ENCODE peak calls at places on chromosomes 5 and 9, in eight cellular contexts. R, L, S, G, M, Y, U and O are unnamed samples.

GRCh38 chr9:21754741-21755140 is 47.7 kb upstream of the MTAP start:
- DNase-seq in R (no peak), L (no peak), S (no peak), G (no peak), M (no peak), Y (no peak), U (no peak), O (no peak)

GRCh38 chr5:149488645-149489306 is 62.5 kb downstream of the CSNK1A1 start:
- DNase-seq in R (no peak), L (no peak), S (no peak), G (no peak), M (no peak), Y (no peak), U (no peak), O (no peak)

GRCh38 chr5:14118551-14119320 is 24.4 kb upstream of the TRIO start:
- DNase-seq in R (no peak), L (no peak), S (no peak), G (no peak), M (peak), Y (no peak), U (no peak), O (no peak)

GRCh38 chr9:121678501-121679022 is 27.1 kb downstream of the DAB2IP start:
- DNase-seq in R (no peak), L (no peak), S (no peak), G (no peak), M (no peak), Y (no peak), U (no peak), O (no peak)

GRCh38 chr5:150616024-150616470 is 24.4 kb upstream of the SYNPO start:
- DNase-seq in R (no peak), L (peak), S (no peak), G (no peak), M (peak), Y (no peak), U (peak), O (no peak)

GRCh38 chr9:86115886-86116285 is 16.5 kb upstream of the GOLM1 start:
- DNase-seq in R (no peak), L (no peak), S (no peak), G (no peak), M (no peak), Y (no peak), U (no peak), O (no peak)

GRCh38 chr5:9545959-9546851 is at the start of gene SEMA5A:
- DNase-seq in R (no peak), L (peak), S (peak), G (no peak), M (peak), Y (peak), U (peak), O (peak)

GRCh38 chr5:80275347-80275746 is 19.5 kb upstream of the SERINC5 start:
- DNase-seq in R (no peak), L (peak), S (peak), G (peak), M (no peak), Y (no peak), U (no peak), O (peak)

GRCh38 chr5:135594416-135594960 is 15.7 kb upstream of the CXCL14 start:
- DNase-seq in R (no peak), L (no peak), S (no peak), G (no peak), M (no peak), Y (no peak), U (no peak), O (no peak)

GRCh38 chr5:953535-954449 is 54.8 kb upstream of the NKD2 start:
- DNase-seq in R (no peak), L (peak), S (no peak), G (no peak), M (no peak), Y (no peak), U (no peak), O (no peak)

GRCh38 chr9:136093331-136093986 is 1.6 kb downstream of the NACC2 start:
- DNase-seq in R (no peak), L (peak), S (peak), G (no peak), M (peak), Y (no peak), U (no peak), O (no peak)

GRCh38 chr5:42583322-42583721 is 160.1 kb downstream of the GHR start:
- DNase-seq in R (peak), L (peak), S (peak), G (peak), M (peak), Y (peak), U (peak), O (peak)

DNA sequence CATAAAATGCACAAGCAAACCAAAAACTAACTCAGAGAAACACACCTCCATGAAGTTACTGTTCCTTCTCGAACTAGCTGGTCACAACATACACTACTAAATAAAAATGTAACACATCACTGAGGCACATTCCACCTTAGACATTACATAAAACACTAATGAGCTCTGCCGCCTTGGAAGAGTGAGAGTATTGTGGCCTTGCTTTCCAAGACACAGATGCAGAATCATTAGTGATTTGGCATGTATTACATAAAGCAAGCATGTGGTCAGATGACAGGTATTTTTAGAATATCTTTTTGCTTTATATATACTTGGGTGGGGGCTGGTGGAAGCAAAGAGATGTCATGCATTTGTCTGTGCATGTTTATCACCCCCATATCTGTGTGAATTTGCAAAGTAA is 213.7 kb downstream of the MEF2C start:
- DNase-seq in R (no peak), L (no peak), S (no peak), G (no peak), M (no peak), Y (no peak), U (no peak), O (no peak)
- H3K27ac ChIP-seq in R (no peak), L (no peak), S (no peak), G (no peak), M (no peak), Y (no peak), U (no peak), O (no peak)

GRCh38 chr9:126228779-126229444 is 97.7 kb upstream of the MVB12B start:
- DNase-seq in R (peak), L (peak), S (peak), G (peak), M (peak), Y (peak), U (peak), O (peak)
- H3K27ac ChIP-seq in R (no peak), L (no peak), S (no peak), G (no peak), M (no peak), Y (no peak), U (no peak), O (no peak)

GRCh38 chr9:1098551-1098950 is 48.4 kb downstream of the DMRT2 start:
- DNase-seq in R (no peak), L (no peak), S (no peak), G (no peak), M (no peak), Y (no peak), U (no peak), O (no peak)

GRCh38 chr9:1096155-1096964 is 46.2 kb downstream of the DMRT2 start:
- DNase-seq in R (no peak), L (no peak), S (no peak), G (no peak), M (no peak), Y (no peak), U (no peak), O (no peak)

GRCh38 chr9:1102010-1102712 is 52.0 kb downstream of the DMRT2 start:
- DNase-seq in R (no peak), L (no peak), S (no peak), G (peak), M (no peak), Y (no peak), U (no peak), O (no peak)

GRCh38 chr9:1100945-1101344 is 50.8 kb downstream of the DMRT2 start:
- DNase-seq in R (no peak), L (peak), S (no peak), G (peak), M (peak), Y (peak), U (peak), O (no peak)

DNA sequence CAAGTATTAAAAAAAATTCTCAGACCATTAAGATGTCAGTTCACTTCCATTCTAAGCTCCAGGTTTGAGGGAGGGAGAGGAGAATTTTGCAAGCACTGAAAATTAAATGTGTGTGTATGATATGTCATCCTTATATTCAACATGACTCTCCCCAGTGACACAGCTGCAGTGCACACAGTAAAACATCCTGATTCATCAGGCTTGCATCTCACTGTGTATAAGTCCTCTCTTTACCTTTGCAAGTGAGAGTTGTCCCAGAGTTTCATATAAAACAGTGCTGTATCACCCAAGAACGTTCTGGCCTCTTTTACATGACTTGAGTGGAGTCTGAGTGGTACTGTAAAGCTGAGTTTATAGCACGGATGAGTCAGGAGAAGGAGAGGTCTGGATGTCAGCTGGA is 50.0 kb downstream of the DMRT2 start:
- DNase-seq in R (no peak), L (no peak), S (no peak), G (no peak), M (no peak), Y (no peak), U (no peak), O (no peak)
- H3K27ac ChIP-seq in R (no peak), L (no peak), S (no peak), G (no peak), M (no peak), Y (no peak), U (no peak), O (no peak)

GRCh38 chr5:78971998-78972397 is 13.1 kb downstream of the ARSB start:
- DNase-seq in R (no peak), L (no peak), S (no peak), G (no peak), M (no peak), Y (no peak), U (no peak), O (no peak)

GRCh38 chr5:78979117-78979742 is 5.9 kb downstream of the ARSB start:
- DNase-seq in R (no peak), L (no peak), S (no peak), G (no peak), M (no peak), Y (no peak), U (no peak), O (no peak)

GRCh38 chr5:78972654-78973428 is 12.3 kb downstream of the ARSB start:
- DNase-seq in R (no peak), L (peak), S (peak), G (no peak), M (no peak), Y (peak), U (no peak), O (no peak)

GRCh38 chr5:78975035-78975434 is 10.1 kb downstream of the ARSB start:
- DNase-seq in R (no peak), L (no peak), S (no peak), G (no peak), M (no peak), Y (no peak), U (no peak), O (no peak)

GRCh38 chr5:78974011-78974410 is 11.1 kb downstream of the ARSB start:
- DNase-seq in R (no peak), L (peak), S (no peak), G (no peak), M (no peak), Y (no peak), U (no peak), O (no peak)
- H3K27ac ChIP-seq in R (no peak), L (peak), S (peak), G (no peak), M (no peak), Y (no peak), U (no peak), O (no peak)

GRCh38 chr9:99235069-99235468 is 13.0 kb downstream of the SEC61B start:
- DNase-seq in R (no peak), L (no peak), S (no peak), G (no peak), M (no peak), Y (no peak), U (no peak), O (no peak)
- H3K27ac ChIP-seq in R (no peak), L (no peak), S (no peak), G (peak), M (no peak), Y (no peak), U (no peak), O (no peak)

DNA sequence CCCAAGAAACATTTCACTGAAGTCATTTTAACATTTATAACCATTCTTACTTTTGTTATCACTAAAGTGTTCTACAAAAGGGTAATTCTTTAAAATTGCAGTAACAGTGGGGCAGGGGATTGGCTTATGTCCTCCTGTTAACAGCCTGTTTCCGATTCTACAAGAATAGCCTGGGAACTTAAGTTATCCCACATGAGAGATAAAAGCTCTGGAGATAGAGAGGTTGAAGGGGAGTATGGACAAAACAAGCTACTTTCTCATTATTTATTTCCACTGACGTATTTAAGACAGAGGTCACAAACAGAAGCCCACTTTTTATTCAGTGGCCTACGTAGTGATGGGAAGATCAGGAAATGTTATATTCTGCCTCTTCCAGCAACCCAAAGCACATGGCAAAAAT is 98.7 kb downstream of the EPB41L4A start:
- DNase-seq in R (no peak), L (no peak), S (no peak), G (no peak), M (no peak), Y (no peak), U (no peak), O (no peak)
- H3K27ac ChIP-seq in R (no peak), L (no peak), S (no peak), G (no peak), M (no peak), Y (no peak), U (no peak), O (no peak)

GRCh38 chr9:98742325-98743280 is 33.9 kb upstream of the GABBR2 start:
- DNase-seq in R (no peak), L (no peak), S (no peak), G (no peak), M (no peak), Y (no peak), U (no peak), O (no peak)
- H3K27ac ChIP-seq in R (no peak), L (no peak), S (no peak), G (no peak), M (no peak), Y (no peak), U (no peak), O (no peak)